ENCODE peak calls at places on chromosomes 13 and 19, in seven cellular contexts. A is GM23248, H is T follicular helper cell, Y is neuronal stem cell, M is T-cell, N is NB4, E is fibroblast of lung. S is an unnamed sample.

GRCh38 chr13:29754486-29754806 is 96.0 kb downstream of the UBL3 start:
- DNase-seq in A (peak), H (no peak), Y (peak), M (no peak), N (peak), E (peak), S (peak)

GRCh38 chr19:49114630-49115363 is 627 bp downstream of the LIN7B start:
- DNase-seq in A (peak), H (peak), Y (peak), M (peak), N (peak), E (peak), S (peak)

GRCh38 chr19:34155686-34156085 is 16.6 kb upstream of the LSM14A start:
- DNase-seq in A (peak), H (no peak), Y (no peak), M (no peak), N (no peak), E (peak), S (no peak)

GRCh38 chr19:38848299-38849146 is 1.3 kb downstream of the HNRNPL start:
- DNase-seq in A (peak), H (no peak), Y (no peak), M (no peak), N (no peak), E (no peak), S (no peak)

GRCh38 chr19:38506723-38507550 is 73.4 kb downstream of the RYR1 start:
- DNase-seq in A (peak), H (peak), Y (peak), M (no peak), N (peak), E (peak), S (peak)

GRCh38 chr13:58080806-58081205 is 449.3 kb downstream of the PCDH17 start:
- DNase-seq in A (no peak), H (no peak), Y (peak), M (no peak), N (no peak), E (peak), S (no peak)

GRCh38 chr19:36008336-36008978 is at the start of gene SYNE4:
- DNase-seq in A (peak), H (no peak), Y (no peak), M (no peak), N (no peak), E (no peak), S (peak)

GRCh38 chr13:113207890-113208423 is 512 bp downstream of the PCID2 start:
- DNase-seq in A (peak), H (no peak), Y (peak), M (peak), N (peak), E (peak), S (peak)

GRCh38 chr13:49681837-49682236 is 9.4 kb downstream of the EBPL start:
- DNase-seq in A (peak), H (no peak), Y (no peak), M (no peak), N (no peak), E (peak), S (no peak)

GRCh38 chr19:1945899-1946298 is 4.9 kb downstream of the CSNK1G2 start:
- DNase-seq in A (peak), H (peak), Y (no peak), M (no peak), N (no peak), E (peak), S (peak)

GRCh38 chr19:29724102-29724641 is 9.1 kb upstream of the C19orf12 start:
- DNase-seq in A (peak), H (no peak), Y (peak), M (no peak), N (peak), E (peak), S (no peak)

GRCh38 chr13:79011179-79011578 is 352.2 kb upstream of the OBI1 start:
- DNase-seq in A (no peak), H (no peak), Y (no peak), M (no peak), N (no peak), E (no peak), S (no peak)

GRCh38 chr19:21483589-21484170 is 21.7 kb upstream of the ZNF429 start:
- DNase-seq in A (peak), H (peak), Y (no peak), M (peak), N (peak), E (no peak), S (no peak)

GRCh38 chr13:111139452-111139851 is 24.3 kb downstream of the ARHGEF7 start:
- DNase-seq in A (no peak), H (no peak), Y (no peak), M (no peak), N (no peak), E (no peak), S (no peak)

GRCh38 chr13:98960331-98961203 is 17.3 kb downstream of the DOCK9 start:
- DNase-seq in A (no peak), H (no peak), Y (no peak), M (no peak), N (no peak), E (no peak), S (no peak)

GRCh38 chr19:38793671-38794070 is 4.7 kb downstream of the LGALS7B start:
- DNase-seq in A (no peak), H (no peak), Y (no peak), M (no peak), N (no peak), E (no peak), S (no peak)

GRCh38 chr19:17855333-17856152 is 4.2 kb upstream of the RPL18A start:
- DNase-seq in A (peak), H (peak), Y (peak), M (peak), N (peak), E (peak), S (peak)

GRCh38 chr13:83716121-83716520 is 166.2 kb downstream of the SLITRK1 start:
- DNase-seq in A (no peak), H (no peak), Y (no peak), M (no peak), N (no peak), E (peak), S (no peak)

GRCh38 chr13:45046445-45046844 is 57.1 kb downstream of the GPALPP1 start:
- DNase-seq in A (no peak), H (no peak), Y (no peak), M (no peak), N (no peak), E (no peak), S (no peak)

GRCh38 chr13:63198076-63198475 is 1782.4 kb upstream of the PCDH20 start:
- DNase-seq in A (peak), H (no peak), Y (no peak), M (no peak), N (no peak), E (peak), S (no peak)

GRCh38 chr19:747432-748273 is 3.3 kb upstream of the MISP start:
- DNase-seq in A (no peak), H (no peak), Y (no peak), M (no peak), N (no peak), E (no peak), S (no peak)

GRCh38 chr13:53368948-53369347 is 340.3 kb downstream of the OLFM4 start:
- DNase-seq in A (no peak), H (no peak), Y (no peak), M (no peak), N (no peak), E (no peak), S (no peak)

GRCh38 chr19:11247391-11247790 is 8.0 kb downstream of the ANGPTL8 start:
- DNase-seq in A (no peak), H (no peak), Y (no peak), M (no peak), N (no peak), E (no peak), S (no peak)

GRCh38 chr19:9828551-9829063 is 889 bp downstream of the UBL5 start:
- DNase-seq in A (peak), H (no peak), Y (no peak), M (no peak), N (peak), E (no peak), S (no peak)

GRCh38 chr13:82436099-82436585 is 1446.1 kb downstream of the SLITRK1 start:
- DNase-seq in A (no peak), H (no peak), Y (no peak), M (no peak), N (no peak), E (no peak), S (no peak)

GRCh38 chr13:64556391-64556790 is 2673.7 kb downstream of the PCDH9 start:
- DNase-seq in A (peak), H (no peak), Y (no peak), M (no peak), N (no peak), E (peak), S (no peak)

GRCh38 chr13:91245283-91245682 is 102.2 kb upstream of the MIR17HG start:
- DNase-seq in A (no peak), H (no peak), Y (no peak), M (no peak), N (no peak), E (no peak), S (no peak)

GRCh38 chr19:42528354-42529247 is at the start of gene CEACAM1:
- DNase-seq in A (peak), H (peak), Y (no peak), M (peak), N (no peak), E (no peak), S (peak)

GRCh38 chr13:49220035-49220855 is at the start of gene MLNR:
- DNase-seq in A (peak), H (no peak), Y (peak), M (peak), N (no peak), E (peak), S (peak)

GRCh38 chr19:3969435-3970312 is 1.2 kb downstream of the DAPK3 start:
- DNase-seq in A (peak), H (no peak), Y (peak), M (no peak), N (no peak), E (peak), S (peak)

GRCh38 chr13:25881946-25882574 is 169.8 kb downstream of the SHISA2 start:
- DNase-seq in A (no peak), H (no peak), Y (peak), M (no peak), N (no peak), E (peak), S (no peak)

GRCh38 chr19:4379383-4380253 is 20.7 kb downstream of the SH3GL1 start:
- DNase-seq in A (peak), H (no peak), Y (no peak), M (no peak), N (no peak), E (peak), S (no peak)

GRCh38 chr13:79723462-79724116 is 242.6 kb downstream of the NDFIP2 start:
- DNase-seq in A (no peak), H (no peak), Y (no peak), M (no peak), N (no peak), E (no peak), S (peak)

GRCh38 chr19:43290568-43291359 is 21.4 kb upstream of the PSG9 start:
- DNase-seq in A (no peak), H (no peak), Y (peak), M (no peak), N (peak), E (no peak), S (no peak)